ENCODE peak calls at places on chromosome 9, in nine cellular contexts. O, M, T, H, X, B, E, N and W are unnamed samples.

GRCh38 chr9:133814586-133815090 is 76.5 kb upstream of the SARDH start:
- DNase-seq in O (no peak), T (no peak), H (no peak), X (no peak), E (no peak), B (no peak), M (no peak), N (no peak), W (no peak)

GRCh38 chr9:20989923-20990341 is 41.5 kb downstream of the HACD4 start:
- DNase-seq in E (no peak), X (no peak), H (no peak), T (no peak), M (no peak), N (no peak), O (no peak), B (no peak), W (peak)

GRCh38 chr9:74772126-74772525 is 115.6 kb downstream of the TRPM6 start:
- DNase-seq in B (no peak), M (no peak), X (no peak), H (no peak), O (no peak), N (no peak), E (no peak), T (no peak), W (no peak)

GRCh38 chr9:124795881-124796415 is 19.0 kb downstream of the OLFML2A start:
- DNase-seq in T (no peak), E (no peak), X (no peak), O (peak), N (no peak), M (no peak), H (no peak), B (no peak), W (no peak)

GRCh38 chr9:135296783-135297715 is 182.5 kb upstream of the PPP1R26 start:
- DNase-seq in H (no peak), E (no peak), O (no peak), N (no peak), M (no peak), T (no peak), B (no peak), X (no peak), W (peak)

GRCh38 chr9:82052081-82052480 is 63.5 kb downstream of the SPATA31D1 start:
- DNase-seq in H (no peak), O (no peak), B (no peak), M (no peak), X (no peak), E (no peak), T (no peak), N (no peak), W (no peak)

GRCh38 chr9:118009585-118009984 is 305.4 kb downstream of the TLR4 start:
- DNase-seq in M (no peak), B (no peak), X (no peak), T (no peak), O (no peak), H (no peak), E (peak), N (no peak), W (no peak)

GRCh38 chr9:72141484-72141883 is 7.8 kb upstream of the GDA start:
- DNase-seq in O (no peak), T (no peak), E (no peak), H (no peak), N (no peak), B (no peak), X (no peak), M (no peak), W (no peak)

GRCh38 chr9:117691367-117691766 is 12.8 kb upstream of the TLR4 start:
- DNase-seq in B (peak), X (peak), T (no peak), H (no peak), E (no peak), O (no peak), M (no peak), N (no peak), W (no peak)

GRCh38 chr9:107397076-107398049 is 92.2 kb downstream of the KLF4 start:
- DNase-seq in E (no peak), O (peak), T (no peak), X (peak), N (no peak), B (peak), M (no peak), H (no peak), W (no peak)

GRCh38 chr9:128765499-128765898 is 6.2 kb downstream of the ZER1 start:
- DNase-seq in E (no peak), O (no peak), N (no peak), H (no peak), B (no peak), T (no peak), X (no peak), M (no peak), W (no peak)

GRCh38 chr9:135888766-135889394 is 18.5 kb downstream of the CAMSAP1 start:
- DNase-seq in E (no peak), N (no peak), O (no peak), M (no peak), X (no peak), B (no peak), T (no peak), H (no peak), W (no peak)

GRCh38 chr9:38311382-38312270 is 80.9 kb upstream of the ALDH1B1 start:
- DNase-seq in B (no peak), M (no peak), E (peak), H (no peak), T (no peak), X (no peak), O (no peak), N (no peak), W (peak)

GRCh38 chr9:109856785-109857184 is 76.8 kb downstream of the PALM2AKAP2 start:
- DNase-seq in B (no peak), X (no peak), M (no peak), E (peak), O (peak), T (no peak), N (no peak), H (no peak), W (peak)

GRCh38 chr9:3777137-3777536 is 251.3 kb upstream of the RFX3 start:
- DNase-seq in B (no peak), T (no peak), M (no peak), E (no peak), H (no peak), O (no peak), N (no peak), X (no peak), W (no peak)

GRCh38 chr9:97324954-97325353 is 17.5 kb downstream of the CCDC180 start:
- DNase-seq in N (no peak), H (no peak), T (no peak), E (no peak), M (no peak), O (no peak), X (no peak), B (no peak), W (no peak)

GRCh38 chr9:126805546-126806262 is 864 bp downstream of the ZBTB43 start:
- DNase-seq in O (peak), E (peak), T (peak), N (peak), X (peak), B (peak), M (peak), H (no peak), W (no peak)

GRCh38 chr9:86903461-86904010 is 43.8 kb downstream of the GAS1 start:
- DNase-seq in B (no peak), X (no peak), E (no peak), O (no peak), N (no peak), M (no peak), T (peak), H (no peak), W (peak)

GRCh38 chr9:37916471-37917314 is 12.8 kb upstream of the SLC25A51 start:
- DNase-seq in B (no peak), H (no peak), N (no peak), M (no peak), O (no peak), X (no peak), E (no peak), T (no peak), W (no peak)

GRCh38 chr9:76610009-76610352 is 151.0 kb downstream of the GCNT1 start:
- DNase-seq in O (peak), B (peak), E (no peak), N (no peak), M (no peak), X (peak), T (peak), H (no peak), W (peak)

GRCh38 chr9:121811140-121811539 is 159.7 kb downstream of the DAB2IP start:
- DNase-seq in T (no peak), E (no peak), X (no peak), H (no peak), O (no peak), M (no peak), B (no peak), N (no peak), W (no peak)

GRCh38 chr9:14769235-14769580 is 46.7 kb upstream of the CER1 start:
- DNase-seq in M (no peak), E (peak), X (peak), B (peak), T (no peak), O (peak), N (no peak), H (no peak), W (no peak)

GRCh38 chr9:79609468-79610018 is 37.8 kb downstream of the TLE4 start:
- DNase-seq in T (no peak), E (no peak), N (no peak), H (no peak), M (no peak), X (no peak), O (no peak), B (no peak), W (no peak)

GRCh38 chr9:86983260-86984255 is 36.3 kb upstream of the GAS1 start:
- DNase-seq in B (peak), E (no peak), M (no peak), T (no peak), X (peak), O (peak), N (no peak), H (no peak), W (no peak)

GRCh38 chr9:134536101-134536900 is 105.3 kb upstream of the COL5A1 start:
- DNase-seq in M (no peak), B (peak), X (peak), N (no peak), H (no peak), E (no peak), O (peak), T (no peak), W (no peak)

GRCh38 chr9:132994410-132995120 is 16.1 kb downstream of the GFI1B start:
- DNase-seq in H (no peak), E (peak), O (peak), T (no peak), X (peak), M (peak), N (no peak), B (peak), W (no peak)

GRCh38 chr9:136309806-136310220 is 5.9 kb upstream of the CCDC187 start:
- DNase-seq in O (no peak), E (no peak), T (no peak), X (no peak), B (no peak), H (no peak), M (no peak), N (no peak), W (no peak)

GRCh38 chr9:101486693-101487442 is 46.8 kb upstream of the RNF20 start:
- DNase-seq in M (peak), E (peak), B (peak), X (peak), T (peak), N (no peak), O (peak), H (peak), W (peak)

GRCh38 chr9:114559830-114560520 is 27.6 kb upstream of the ATP6V1G1 start:
- DNase-seq in N (no peak), M (no peak), E (no peak), B (no peak), T (no peak), H (no peak), X (no peak), O (no peak), W (no peak)

GRCh38 chr9:113474372-113474771 is 10.8 kb downstream of the RGS3 start:
- DNase-seq in T (no peak), X (no peak), E (no peak), O (no peak), H (no peak), M (no peak), B (no peak), N (peak), W (no peak)

GRCh38 chr9:32571969-32572899 is 725 bp downstream of the NDUFB6 start:
- DNase-seq in X (peak), O (peak), N (peak), M (peak), E (peak), T (peak), B (peak), H (peak), W (no peak)

GRCh38 chr9:89179535-89179919 is 909 bp upstream of the SHC3 start:
- DNase-seq in E (peak), M (no peak), B (peak), H (no peak), N (no peak), T (peak), X (peak), O (peak), W (no peak)

GRCh38 chr9:99040911-99041582 is 63.9 kb upstream of the TGFBR1 start:
- DNase-seq in M (no peak), E (no peak), T (no peak), O (peak), B (peak), H (no peak), X (peak), N (no peak), W (peak)

GRCh38 chr9:117250610-117251215 is 164.1 kb downstream of the ASTN2 start:
- DNase-seq in E (no peak), T (no peak), N (no peak), M (no peak), B (no peak), X (no peak), O (no peak), H (no peak), W (no peak)

GRCh38 chr9:115590016-115590415 is 472.1 kb upstream of the TNC start:
- DNase-seq in N (no peak), T (no peak), O (peak), X (peak), B (peak), M (no peak), H (no peak), E (no peak), W (no peak)